ENCODE peak calls at places on chromosomes 4 and X, in five cellular contexts. Q is natural killer cell, N is fibroblast of the aortic adventitia, J is HFFc6, A is right lobe of liver. H is an unnamed sample.

GRCh38 chrX:13670197-13670596 is 17.3 kb downstream of the TCEANC start:
- DNase-seq in Q (no peak), N (no peak), J (no peak), A (no peak), H (no peak)

GRCh38 chr4:22987861-22988260 is 295.1 kb downstream of the GBA3 start:
- DNase-seq in Q (no peak), N (peak), J (no peak), A (no peak), H (no peak)

GRCh38 chrX:40266490-40267333 is 169.0 kb upstream of the BCOR start:
- DNase-seq in Q (peak), N (peak), J (peak), A (peak), H (no peak)

GRCh38 chr4:183124228-183124627 is 25.2 kb downstream of the WWC2 start:
- DNase-seq in Q (no peak), N (no peak), J (no peak), A (no peak), H (no peak)

GRCh38 chrX:14064632-14065432 is 35.1 kb upstream of the GEMIN8 start:
- DNase-seq in Q (no peak), N (peak), J (no peak), A (no peak), H (no peak)

GRCh38 chrX:136209016-136209738 is 42.0 kb downstream of the MAP7D3 start:
- DNase-seq in Q (peak), N (peak), J (no peak), A (peak), H (no peak)

GRCh38 chrX:39149761-39150160 is 348.5 kb downstream of the MID1IP1 start:
- DNase-seq in Q (peak), N (peak), J (peak), A (peak), H (no peak)

GRCh38 chrX:100587846-100588245 is 3.1 kb downstream of the TNMD start:
- DNase-seq in Q (no peak), N (no peak), J (no peak), A (no peak), H (no peak)

GRCh38 chrX:68822641-68823410 is 6.0 kb upstream of the EFNB1 start:
- DNase-seq in Q (no peak), N (peak), J (peak), A (peak), H (peak)

GRCh38 chrX:82711432-82711831 is 796.7 kb upstream of the POU3F4 start:
- DNase-seq in Q (no peak), N (no peak), J (no peak), A (no peak), H (no peak)

GRCh38 chrX:91434351-91435168 is at the start of gene PABPC5:
- DNase-seq in Q (no peak), N (peak), J (no peak), A (peak), H (peak)

GRCh38 chr4:20253272-20253798 is 1.6 kb downstream of the SLIT2 start:
- DNase-seq in Q (no peak), N (no peak), J (no peak), A (no peak), H (peak)

GRCh38 chr4:110071466-110071865 is 126.9 kb downstream of the ELOVL6 start:
- DNase-seq in Q (no peak), N (no peak), J (no peak), A (no peak), H (no peak)

GRCh38 chrX:107654778-107655761 is 26.8 kb downstream of the PRPS1 start:
- DNase-seq in Q (peak), N (peak), J (peak), A (peak), H (no peak)

GRCh38 chr4:184848510-184848909 is 22.7 kb upstream of the ACSL1 start:
- DNase-seq in Q (no peak), N (no peak), J (no peak), A (no peak), H (no peak)

GRCh38 chr4:187333151-187333550 is 609.5 kb upstream of the FAT1 start:
- DNase-seq in Q (no peak), N (no peak), J (no peak), A (no peak), H (no peak)

GRCh38 chr4:139099366-139099982 is 77.5 kb downstream of the ELF2 start:
- DNase-seq in Q (peak), N (peak), J (peak), A (peak), H (no peak)

GRCh38 chr4:37891221-37892159 is 606 bp downstream of the TBC1D1 start:
- DNase-seq in Q (peak), N (peak), J (no peak), A (peak), H (no peak)

GRCh38 chr4:40305329-40306193 is 29.6 kb upstream of the CHRNA9 start:
- DNase-seq in Q (peak), N (no peak), J (no peak), A (no peak), H (no peak)

GRCh38 chrX:118182050-118182449 is 65.4 kb upstream of the KLHL13 start:
- DNase-seq in Q (no peak), N (no peak), J (no peak), A (no peak), H (no peak)

GRCh38 chrX:146907391-146908240 is 93.1 kb upstream of the CXorf51A start:
- DNase-seq in Q (no peak), N (no peak), J (no peak), A (no peak), H (peak)

GRCh38 chrX:110428144-110428543 is 69.5 kb downstream of the RTL9 start:
- DNase-seq in Q (no peak), N (no peak), J (no peak), A (no peak), H (no peak)

GRCh38 chr4:3250956-3251690 is 2.2 kb downstream of the MSANTD1 start:
- DNase-seq in Q (no peak), N (peak), J (no peak), A (peak), H (peak)

GRCh38 chrX:132776486-132777210 is 181.8 kb downstream of the HS6ST2 start:
- DNase-seq in Q (no peak), N (no peak), J (no peak), A (no peak), H (no peak)

GRCh38 chr4:184814686-184815045 is 11.1 kb downstream of the ACSL1 start:
- DNase-seq in Q (no peak), N (no peak), J (no peak), A (no peak), H (no peak)

GRCh38 chr4:153001626-153002025 is 65.5 kb downstream of the FHDC1 start:
- DNase-seq in Q (no peak), N (no peak), J (no peak), A (no peak), H (no peak)

GRCh38 chrX:136336623-136337022 is 35.9 kb downstream of the ADGRG4 start:
- DNase-seq in Q (no peak), N (peak), J (no peak), A (no peak), H (no peak)

GRCh38 chrX:21658746-21659145 is 616 bp upstream of the KLHL34 start:
- DNase-seq in Q (no peak), N (no peak), J (no peak), A (no peak), H (no peak)

GRCh38 chr4:4860381-4860802 is 927 bp downstream of the MSX1 start:
- DNase-seq in Q (no peak), N (peak), J (peak), A (no peak), H (no peak)

GRCh38 chr4:75099321-75099720 is 166.4 kb downstream of the PARM1 start:
- DNase-seq in Q (no peak), N (no peak), J (no peak), A (no peak), H (no peak)

GRCh38 chr4:21641696-21642095 is 306.9 kb downstream of the KCNIP4 start:
- DNase-seq in Q (no peak), N (no peak), J (no peak), A (no peak), H (no peak)

GRCh38 chrX:110944323-110944761 is 148.7 kb upstream of the CHRDL1 start:
- DNase-seq in Q (no peak), N (no peak), J (no peak), A (no peak), H (peak)

GRCh38 chr4:119210760-119211159 is 1.8 kb upstream of the USP53 start:
- DNase-seq in Q (no peak), N (peak), J (no peak), A (no peak), H (no peak)

GRCh38 chr4:3646280-3646679 is 114.1 kb upstream of the LRPAP1 start:
- DNase-seq in Q (no peak), N (no peak), J (no peak), A (no peak), H (no peak)

GRCh38 chrX:45889471-45889870 is 655.8 kb downstream of the ZNF674 start:
- DNase-seq in Q (no peak), N (no peak), J (peak), A (no peak), H (no peak)

GRCh38 chrX:24242649-24243556 is 71.0 kb downstream of the SUPT20HL2 start:
- DNase-seq in Q (no peak), N (peak), J (no peak), A (peak), H (no peak)

GRCh38 chrX:47380268-47380667 is 9.9 kb downstream of the ZNF157 start:
- DNase-seq in Q (peak), N (no peak), J (no peak), A (no peak), H (no peak)
- TF ChIP-seq CTCF in Q (no peak), N (no peak), J (no peak), A (no peak), H (no peak)

DNA sequence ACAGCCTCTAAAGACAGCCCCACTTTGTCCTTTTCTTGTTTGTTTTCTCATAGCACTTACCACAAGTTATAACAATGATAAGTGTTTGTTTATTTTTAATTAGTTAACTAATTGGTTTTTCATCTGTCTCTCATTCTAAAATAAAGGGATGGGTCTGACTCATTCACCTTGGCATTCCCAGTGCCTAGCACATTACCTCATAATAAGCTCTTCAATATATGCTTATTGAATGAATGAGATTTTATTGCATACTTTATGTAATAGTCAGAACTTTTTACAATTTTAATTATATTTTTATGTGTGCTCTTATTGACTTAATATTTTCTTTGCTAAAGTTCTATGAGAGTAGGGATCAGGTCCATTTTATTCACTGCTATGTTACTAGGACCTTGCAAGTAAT is 22.8 kb upstream of the PRKG2 start:
- DNase-seq in Q (no peak), N (no peak), J (no peak), A (no peak), H (no peak)
- TF ChIP-seq CTCF in Q (no peak), N (no peak), J (no peak), A (no peak), H (no peak)

GRCh38 chrX:150158554-150159332 is 204.4 kb upstream of the MAMLD1 start:
- DNase-seq in Q (no peak), N (no peak), J (no peak), A (no peak), H (no peak)

GRCh38 chrX:150161092-150161672 is 201.9 kb upstream of the MAMLD1 start:
- DNase-seq in Q (no peak), N (no peak), J (peak), A (no peak), H (no peak)

GRCh38 chrX:150160656-150161055 is 202.5 kb upstream of the MAMLD1 start:
- DNase-seq in Q (no peak), N (no peak), J (no peak), A (no peak), H (no peak)

GRCh38 chrX:150157291-150157690 is 205.8 kb upstream of the MAMLD1 start:
- DNase-seq in Q (no peak), N (no peak), J (no peak), A (no peak), H (no peak)

DNA sequence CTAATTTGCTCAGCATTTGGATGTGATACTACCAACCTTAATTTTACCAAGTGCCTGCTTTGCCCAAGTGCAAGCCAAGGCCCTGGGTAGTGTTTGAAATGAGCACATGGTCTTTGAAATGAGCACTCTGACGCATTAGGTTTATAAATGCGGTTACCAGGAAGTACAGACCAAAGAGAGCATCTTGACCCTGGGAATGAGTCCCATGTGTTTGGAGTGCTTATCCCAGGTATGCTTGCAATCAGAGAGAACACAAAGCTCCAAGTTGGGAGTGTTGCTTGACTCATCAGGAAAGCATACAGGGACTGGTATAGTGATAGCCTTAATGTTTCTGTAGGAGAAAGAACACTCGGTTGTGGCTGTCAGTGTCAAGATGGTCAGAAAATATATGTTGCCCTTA is 203.6 kb upstream of the MAMLD1 start:
- DNase-seq in Q (no peak), N (no peak), J (no peak), A (no peak), H (no peak)
- TF ChIP-seq CTCF in Q (no peak), N (no peak), J (no peak), A (no peak), H (no peak)

DNA sequence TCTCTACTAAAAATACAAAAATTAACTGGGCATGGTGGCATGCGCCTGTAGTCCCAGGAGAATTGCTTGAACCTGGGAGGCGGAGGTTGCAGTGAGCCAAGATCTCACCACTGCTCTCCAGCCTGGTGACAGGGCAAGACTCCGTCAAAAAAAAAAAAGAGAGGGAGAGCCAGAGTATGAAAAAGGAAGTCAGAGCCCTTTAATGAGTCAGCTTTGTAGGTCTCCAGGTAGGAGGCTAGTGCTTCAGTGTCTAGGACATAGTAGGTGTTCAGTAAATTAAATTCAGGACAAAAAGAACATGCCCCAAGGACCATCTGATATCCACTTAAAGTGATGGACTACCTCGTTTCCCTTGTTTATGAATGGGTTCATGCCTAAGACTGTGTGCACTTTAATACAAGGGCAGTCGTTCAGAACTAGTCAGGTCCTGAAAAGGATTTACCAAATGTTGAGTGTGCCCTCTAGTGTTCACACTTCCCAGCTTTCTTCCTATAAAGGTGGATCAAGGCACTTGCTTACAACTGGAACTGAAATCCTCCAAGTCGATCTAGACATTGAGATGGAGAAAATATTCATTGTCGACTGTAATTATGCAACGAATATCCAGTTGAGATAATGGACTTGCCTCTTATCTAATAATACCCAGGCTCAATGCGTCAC is 29.0 kb downstream of the F9 start:
- DNase-seq in Q (no peak), N (peak), J (peak), A (no peak), H (no peak)
- TF ChIP-seq CTCF in Q (no peak), N (peak), J (peak), A (peak), H (peak)

GRCh38 chr4:87838207-87838606 is 5.4 kb downstream of the MEPE start:
- DNase-seq in Q (no peak), N (no peak), J (no peak), A (no peak), H (no peak)
- TF ChIP-seq CTCF in Q (no peak), N (peak), J (peak), A (no peak), H (peak)

GRCh38 chr4:186104114-186104894 is at the start of gene FAM149A:
- DNase-seq in Q (peak), N (no peak), J (no peak), A (peak), H (no peak)
- TF ChIP-seq CTCF in Q (no peak), N (no peak), J (no peak), A (no peak), H (no peak)

GRCh38 chr4:181618896-181619295 is 624.3 kb upstream of the TENM3 start:
- DNase-seq in Q (no peak), N (no peak), J (no peak), A (no peak), H (no peak)
- TF ChIP-seq CTCF in Q (no peak), N (no peak), J (no peak), A (no peak), H (no peak)

DNA sequence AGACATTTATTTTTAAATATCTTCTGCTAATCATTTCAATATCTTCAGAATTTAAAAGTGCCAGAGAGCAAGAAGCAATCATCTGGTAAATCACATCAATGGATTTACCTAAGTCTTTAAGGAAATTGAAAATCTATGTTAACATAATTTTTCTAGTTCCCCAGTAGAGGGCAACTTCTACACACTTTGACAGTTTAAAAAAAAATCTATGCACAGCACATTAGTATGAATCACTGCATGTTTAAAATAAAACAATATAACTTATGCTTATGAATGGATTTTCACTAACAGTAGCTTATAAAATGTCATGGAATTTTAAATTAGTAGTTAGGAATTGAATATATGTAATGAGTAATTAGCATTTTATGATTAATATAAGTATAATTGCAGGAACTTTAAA is 126.5 kb downstream of the REELD1 start:
- DNase-seq in Q (no peak), N (peak), J (peak), A (no peak), H (no peak)
- TF ChIP-seq CTCF in Q (peak), N (peak), J (peak), A (peak), H (peak)